ENCODE peak calls at places on chromosomes 3 and 15, in six cellular contexts. X is neuronal stem cell, N is H1, P is IMR-90, A is mesenchymal stem cell, H is H9. S is an unnamed sample.

GRCh38 chr15:48096813-48097212 is 24.0 kb upstream of the SLC24A5 start:
- DNase-seq in X (no peak), N (no peak), P (peak; percentile 88), A (peak; percentile 90), H (no peak), S (no peak)

GRCh38 chr3:139534444-139534812 is 5.1 kb downstream of the RBP1 start:
- DNase-seq in X (no peak), N (no peak), P (peak; percentile 94), A (peak; percentile 27), H (no peak), S (no peak)

GRCh38 chr3:149090907-149091306 is 4.6 kb upstream of the HLTF start:
- DNase-seq in X (no peak), N (no peak), P (no peak), A (no peak), H (no peak), S (no peak)

GRCh38 chr15:90911302-90911623 is 8.2 kb downstream of the MAN2A2 start:
- DNase-seq in X (no peak), N (no peak), P (no peak), A (no peak), H (no peak), S (no peak)

GRCh38 chr15:84734794-84735479 is 13.5 kb upstream of the ZNF592 start:
- DNase-seq in X (no peak), N (peak; percentile 88), P (peak; percentile 63), A (peak; percentile 51), H (peak; percentile 93), S (peak; percentile 99)

GRCh38 chr15:59105839-59106238 is 893 bp downstream of the CCNB2 start:
- DNase-seq in X (no peak), N (no peak), P (no peak), A (no peak), H (no peak), S (peak; percentile 22)

GRCh38 chr3:171256445-171257250 is 203.6 kb downstream of the TNIK start:
- DNase-seq in X (no peak), N (no peak), P (peak; percentile 9), A (no peak), H (no peak), S (no peak)

GRCh38 chr3:65048151-65048550 is 360.4 kb upstream of the ADAMTS9 start:
- DNase-seq in X (no peak), N (no peak), P (no peak), A (peak; percentile 10), H (no peak), S (no peak)

GRCh38 chr3:158846803-158847465 is 45.1 kb downstream of the MFSD1 start:
- DNase-seq in X (no peak), N (no peak), P (no peak), A (peak; percentile 29), H (no peak), S (no peak)

GRCh38 chr3:147365196-147366115 is 40.9 kb downstream of the ZIC4 start:
- DNase-seq in X (no peak), N (no peak), P (no peak), A (no peak), H (no peak), S (no peak)

GRCh38 chr15:85330941-85331588 is 49.3 kb upstream of the AKAP13 start:
- DNase-seq in X (peak; percentile 54), N (peak; percentile 85), P (peak; percentile 86), A (peak; percentile 96), H (peak; percentile 93), S (peak; percentile 97)

GRCh38 chr3:11159421-11159904 is 5.2 kb downstream of the HRH1 start:
- DNase-seq in X (no peak), N (no peak), P (peak; percentile 98), A (peak; percentile 71), H (no peak), S (no peak)

GRCh38 chr15:62835351-62835750 is 207.2 kb upstream of the TPM1 start:
- DNase-seq in X (no peak), N (no peak), P (no peak), A (no peak), H (no peak), S (peak; percentile 60)

GRCh38 chr15:85710340-85710842 is 84.3 kb downstream of the KLHL25 start:
- DNase-seq in X (no peak), N (no peak), P (no peak), A (no peak), H (no peak), S (no peak)

GRCh38 chr15:65494066-65494465 is 23.4 kb downstream of the DPP8 start:
- DNase-seq in X (no peak), N (no peak), P (no peak), A (no peak), H (no peak), S (no peak)

GRCh38 chr15:50183112-50183794 is 1.3 kb downstream of the SLC27A2 start:
- DNase-seq in X (no peak), N (no peak), P (no peak), A (no peak), H (no peak), S (no peak)

DNA sequence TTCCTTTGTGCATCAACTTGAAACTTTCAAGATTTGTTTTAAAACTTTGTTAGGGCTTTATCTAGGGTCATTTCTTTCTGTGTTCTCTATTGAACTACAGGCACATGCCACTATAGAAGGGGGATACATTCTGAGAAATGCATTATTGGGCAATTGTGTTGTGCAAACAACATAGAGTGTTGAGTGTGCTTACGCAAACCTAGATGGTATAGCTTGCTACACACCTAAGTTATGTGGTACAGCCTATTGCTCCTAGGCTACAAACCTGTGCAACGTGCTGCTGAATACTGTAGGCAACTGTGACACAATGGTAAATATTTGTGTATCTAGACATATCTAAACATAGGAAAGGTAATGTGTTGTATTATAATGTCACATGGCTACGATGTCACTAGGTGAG is 33.0 kb upstream of the KLF13 start:
- DNase-seq in X (no peak), N (no peak), P (no peak), A (no peak), H (no peak), S (no peak)
- H2BK15ac ChIP-seq in X (no peak overlapping the region), N (no peak overlapping the region), P (no peak overlapping the region), A (no peak overlapping the region), H (no peak overlapping the region), S (no peak overlapping the region)

GRCh38 chr3:45842851-45843625 is 1.1 kb upstream of the LZTFL1 start:
- DNase-seq in X (no peak), N (no peak), P (no peak), A (no peak), H (no peak), S (no peak)
- H2AK5ac ChIP-seq in X (no peak overlapping the region), N (no peak overlapping the region), P (no peak overlapping the region), A (no peak overlapping the region), H (no peak overlapping the region), S (no peak overlapping the region)

DNA sequence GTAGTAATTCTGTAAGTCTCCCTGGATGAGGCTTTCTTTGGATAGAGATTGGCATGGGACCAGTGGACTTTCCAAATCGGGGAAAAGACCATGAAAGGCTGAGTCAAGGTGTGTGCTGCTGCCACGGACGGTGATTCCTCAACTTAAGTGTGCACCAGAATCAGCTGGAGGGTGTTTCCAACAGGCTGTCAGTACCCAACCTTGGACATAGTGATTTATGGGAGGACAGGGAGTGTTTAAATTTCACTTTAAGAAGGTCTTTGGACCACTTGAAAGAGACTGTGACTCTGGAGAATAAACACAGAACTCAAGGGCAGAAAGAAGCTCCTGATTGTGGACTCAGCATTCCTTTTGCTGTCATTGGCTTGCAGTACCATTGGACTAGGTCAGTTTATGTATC is 20.4 kb upstream of the CHST2 start:
- DNase-seq in X (no peak), N (no peak), P (no peak), A (peak; percentile 24), H (no peak), S (no peak)
- H2BK15ac ChIP-seq in X (no peak overlapping the region), N (no peak overlapping the region), P (no peak overlapping the region), A (no peak overlapping the region), H (no peak overlapping the region), S (no peak overlapping the region)

GRCh38 chr3:23663661-23664186 is 142.0 kb upstream of the UBE2E1 start:
- DNase-seq in X (no peak), N (no peak), P (no peak), A (no peak), H (no peak), S (no peak)
- H2AK5ac ChIP-seq in X (no peak overlapping the region), N (no peak overlapping the region), P (no peak overlapping the region), A (no peak overlapping the region), H (no peak overlapping the region), S (no peak overlapping the region)

GRCh38 chr15:66598095-66598815 is 32.5 kb upstream of the LCTL start:
- DNase-seq in X (no peak), N (no peak), P (no peak), A (no peak), H (no peak), S (no peak)
- H2BK15ac ChIP-seq in X (no peak overlapping the region), N (no peak overlapping the region), P (no peak overlapping the region), A (no peak overlapping the region), H (no peak overlapping the region), S (no peak overlapping the region)

GRCh38 chr15:70199124-70199482 is 101.4 kb upstream of the TLE3 start:
- DNase-seq in X (no peak), N (no peak), P (no peak), A (no peak), H (no peak), S (no peak)
- H2AK5ac ChIP-seq in X (peak overlapping the region; percentile 15), N (peak overlapping the region; percentile 20), P (no peak overlapping the region), A (no peak overlapping the region), H (no peak overlapping the region), S (no peak overlapping the region)

S was measured in mesendoderm.